ENCODE peak calls at places on chromosome 14, in nine cellular contexts. One of them, this sample, is unnamed.

GRCh38 chr14:27528328-27528727 is 930.5 kb upstream of the NOVA1 start:
- DNase-seq in skeletal muscle cell: peak
- DNase-seq in iris pigment epithelial cell: peak
- DNase-seq in NCI-H146: peak
- DNase-seq in nucleus accumbens: no peak
- DNase-seq in T follicular helper cell: no peak
- DNase-seq in T-cell: no peak
- DNase-seq in EL: no peak
- DNase-seq in upper lobe of right lung: no peak
- DNase-seq in this sample: no peak

GRCh38 chr14:62706217-62706616 is 339.0 kb downstream of the KCNH5 start:
- DNase-seq in NCI-H146: no peak
- DNase-seq in T follicular helper cell: no peak
- DNase-seq in upper lobe of right lung: no peak
- DNase-seq in EL: no peak
- DNase-seq in nucleus accumbens: no peak
- DNase-seq in skeletal muscle cell: no peak
- DNase-seq in iris pigment epithelial cell: peak
- DNase-seq in T-cell: no peak
- DNase-seq in this sample: no peak

GRCh38 chr14:96204151-96205058 is at the start of gene BDKRB2:
- DNase-seq in nucleus accumbens: peak
- DNase-seq in EL: peak
- DNase-seq in iris pigment epithelial cell: peak
- DNase-seq in T-cell: no peak
- DNase-seq in skeletal muscle cell: peak
- DNase-seq in upper lobe of right lung: peak
- DNase-seq in NCI-H146: peak
- DNase-seq in T follicular helper cell: no peak
- DNase-seq in this sample: no peak

GRCh38 chr14:68576496-68577244 is 216.2 kb downstream of the ZFP36L1 start:
- DNase-seq in upper lobe of right lung: no peak
- DNase-seq in skeletal muscle cell: no peak
- DNase-seq in T follicular helper cell: no peak
- DNase-seq in EL: peak
- DNase-seq in T-cell: no peak
- DNase-seq in nucleus accumbens: no peak
- DNase-seq in NCI-H146: no peak
- DNase-seq in iris pigment epithelial cell: peak
- DNase-seq in this sample: no peak

GRCh38 chr14:89276424-89276975 is 140.5 kb downstream of the FOXN3 start:
- DNase-seq in iris pigment epithelial cell: peak
- DNase-seq in EL: peak
- DNase-seq in skeletal muscle cell: peak
- DNase-seq in NCI-H146: no peak
- DNase-seq in T-cell: no peak
- DNase-seq in nucleus accumbens: no peak
- DNase-seq in upper lobe of right lung: peak
- DNase-seq in T follicular helper cell: no peak
- DNase-seq in this sample: no peak

GRCh38 chr14:61406670-61407069 is 85.3 kb downstream of the PRKCH start:
- DNase-seq in EL: no peak
- DNase-seq in NCI-H146: no peak
- DNase-seq in T-cell: no peak
- DNase-seq in iris pigment epithelial cell: no peak
- DNase-seq in skeletal muscle cell: no peak
- DNase-seq in nucleus accumbens: no peak
- DNase-seq in T follicular helper cell: no peak
- DNase-seq in upper lobe of right lung: no peak
- DNase-seq in this sample: no peak

GRCh38 chr14:58607571-58608317 is 30.0 kb upstream of the DACT1 start:
- DNase-seq in T follicular helper cell: no peak
- DNase-seq in upper lobe of right lung: no peak
- DNase-seq in T-cell: no peak
- DNase-seq in skeletal muscle cell: peak
- DNase-seq in iris pigment epithelial cell: peak
- DNase-seq in EL: peak
- DNase-seq in NCI-H146: no peak
- DNase-seq in nucleus accumbens: no peak
- DNase-seq in this sample: no peak

GRCh38 chr14:104304451-104305351 is 166.3 kb downstream of the KIF26A start:
- DNase-seq in iris pigment epithelial cell: no peak
- DNase-seq in T follicular helper cell: no peak
- DNase-seq in T-cell: no peak
- DNase-seq in skeletal muscle cell: no peak
- DNase-seq in EL: no peak
- DNase-seq in NCI-H146: no peak
- DNase-seq in nucleus accumbens: no peak
- DNase-seq in upper lobe of right lung: no peak
- DNase-seq in this sample: no peak

GRCh38 chr14:105889666-105890473 is 363.5 kb downstream of the TMEM121 start:
- DNase-seq in upper lobe of right lung: peak
- DNase-seq in T-cell: no peak
- DNase-seq in NCI-H146: no peak
- DNase-seq in iris pigment epithelial cell: no peak
- DNase-seq in nucleus accumbens: no peak
- DNase-seq in T follicular helper cell: no peak
- DNase-seq in skeletal muscle cell: no peak
- DNase-seq in EL: no peak
- DNase-seq in this sample: no peak

GRCh38 chr14:78710963-78711362 is 540.8 kb downstream of the NRXN3 start:
- DNase-seq in T-cell: no peak
- DNase-seq in EL: no peak
- DNase-seq in upper lobe of right lung: no peak
- DNase-seq in NCI-H146: no peak
- DNase-seq in skeletal muscle cell: no peak
- DNase-seq in T follicular helper cell: no peak
- DNase-seq in nucleus accumbens: no peak
- DNase-seq in iris pigment epithelial cell: no peak
- DNase-seq in this sample: no peak

GRCh38 chr14:96103560-96104460 is 64.6 kb downstream of the C14orf132 start:
- DNase-seq in T follicular helper cell: no peak
- DNase-seq in upper lobe of right lung: no peak
- DNase-seq in NCI-H146: no peak
- DNase-seq in T-cell: no peak
- DNase-seq in EL: no peak
- DNase-seq in nucleus accumbens: no peak
- DNase-seq in iris pigment epithelial cell: no peak
- DNase-seq in skeletal muscle cell: no peak
- DNase-seq in this sample: no peak

GRCh38 chr14:23182372-23183014 is 967 bp downstream of the SLC7A8 start:
- DNase-seq in T-cell: peak
- DNase-seq in skeletal muscle cell: no peak
- DNase-seq in upper lobe of right lung: peak
- DNase-seq in iris pigment epithelial cell: no peak
- DNase-seq in NCI-H146: no peak
- DNase-seq in nucleus accumbens: peak
- DNase-seq in EL: no peak
- DNase-seq in T follicular helper cell: peak
- DNase-seq in this sample: no peak

GRCh38 chr14:59275668-59276067 is 87.2 kb downstream of the DAAM1 start:
- DNase-seq in EL: peak
- DNase-seq in iris pigment epithelial cell: peak
- DNase-seq in T-cell: no peak
- DNase-seq in T follicular helper cell: no peak
- DNase-seq in skeletal muscle cell: peak
- DNase-seq in upper lobe of right lung: no peak
- DNase-seq in NCI-H146: no peak
- DNase-seq in nucleus accumbens: no peak
- DNase-seq in this sample: no peak

GRCh38 chr14:60655114-60655897 is 6.0 kb upstream of the SIX1 start:
- DNase-seq in T-cell: no peak
- DNase-seq in NCI-H146: no peak
- DNase-seq in upper lobe of right lung: no peak
- DNase-seq in skeletal muscle cell: no peak
- DNase-seq in T follicular helper cell: no peak
- DNase-seq in nucleus accumbens: no peak
- DNase-seq in EL: no peak
- DNase-seq in iris pigment epithelial cell: no peak
- DNase-seq in this sample: no peak

GRCh38 chr14:75559451-75560187 is 18.8 kb upstream of the FLVCR2 start:
- DNase-seq in NCI-H146: no peak
- DNase-seq in nucleus accumbens: no peak
- DNase-seq in skeletal muscle cell: peak
- DNase-seq in upper lobe of right lung: peak
- DNase-seq in iris pigment epithelial cell: peak
- DNase-seq in EL: peak
- DNase-seq in T-cell: no peak
- DNase-seq in T follicular helper cell: no peak
- DNase-seq in this sample: no peak

This sample was measured in D721Med.